ENCODE peak calls at places on chromosomes 2 and 18, in eight cellular contexts. One of them, this sample, is unnamed. For H3K9me3 and H3K27me3, the result is how much of the 10 kb centered on the place peaks cover.

GRCh38 chr2:144201868-144202468 is 318.0 kb downstream of the ZEB2 start:
- DNase-seq in left ventricle myocardium inferior: no peak
- DNase-seq in GM23248: peak
- DNase-seq in uterus: no peak
- DNase-seq in DND-41: no peak
- DNase-seq in right atrium auricular region: no peak
- DNase-seq in CD4-positive, alpha-beta memory T cell: no peak
- DNase-seq in SJSA1: peak
- DNase-seq in this sample: no peak

GRCh38 chr18:48659188-48660009 is 120.6 kb downstream of the CTIF start:
- DNase-seq in left ventricle myocardium inferior: no peak
- DNase-seq in CD4-positive, alpha-beta memory T cell: no peak
- DNase-seq in SJSA1: no peak
- DNase-seq in uterus: peak
- DNase-seq in GM23248: no peak
- DNase-seq in right atrium auricular region: no peak
- DNase-seq in DND-41: no peak
- DNase-seq in this sample: no peak

GRCh38 chr2:97998431-97998830 is 2.7 kb upstream of the TMEM131 start:
- DNase-seq in CD4-positive, alpha-beta memory T cell: no peak
- DNase-seq in GM23248: no peak
- DNase-seq in SJSA1: no peak
- DNase-seq in uterus: no peak
- DNase-seq in right atrium auricular region: no peak
- DNase-seq in DND-41: no peak
- DNase-seq in left ventricle myocardium inferior: no peak
- DNase-seq in this sample: no peak

GRCh38 chr2:106581755-106582430 is 94.7 kb downstream of the CD8B2 start:
- DNase-seq in DND-41: peak
- DNase-seq in right atrium auricular region: no peak
- DNase-seq in uterus: peak
- DNase-seq in GM23248: peak
- DNase-seq in SJSA1: no peak
- DNase-seq in CD4-positive, alpha-beta memory T cell: peak
- DNase-seq in left ventricle myocardium inferior: peak
- DNase-seq in this sample: peak

GRCh38 chr2:143284087-143284675 is 155.0 kb downstream of the ARHGAP15 start:
- DNase-seq in CD4-positive, alpha-beta memory T cell: peak
- DNase-seq in uterus: no peak
- DNase-seq in GM23248: peak
- DNase-seq in SJSA1: no peak
- DNase-seq in DND-41: peak
- DNase-seq in left ventricle myocardium inferior: no peak
- DNase-seq in right atrium auricular region: no peak
- DNase-seq in this sample: peak

GRCh38 chr18:63132819-63133200 is 186.8 kb downstream of the BCL2 start:
- DNase-seq in GM23248: no peak
- DNase-seq in DND-41: no peak
- DNase-seq in uterus: no peak
- DNase-seq in SJSA1: no peak
- DNase-seq in CD4-positive, alpha-beta memory T cell: no peak
- DNase-seq in left ventricle myocardium inferior: no peak
- DNase-seq in right atrium auricular region: no peak
- DNase-seq in this sample: no peak

GRCh38 chr18:12606592-12607315 is 51.2 kb downstream of the SPIRE1 start:
- DNase-seq in left ventricle myocardium inferior: no peak
- DNase-seq in SJSA1: peak
- DNase-seq in DND-41: no peak
- DNase-seq in CD4-positive, alpha-beta memory T cell: no peak
- DNase-seq in GM23248: peak
- DNase-seq in uterus: no peak
- DNase-seq in right atrium auricular region: no peak
- DNase-seq in this sample: no peak

GRCh38 chr18:68797901-68798300 is at the start of gene CCDC102B:
- DNase-seq in right atrium auricular region: no peak
- DNase-seq in uterus: no peak
- DNase-seq in SJSA1: peak
- DNase-seq in GM23248: peak
- DNase-seq in CD4-positive, alpha-beta memory T cell: no peak
- DNase-seq in left ventricle myocardium inferior: no peak
- DNase-seq in DND-41: no peak
- DNase-seq in this sample: no peak

GRCh38 chr2:96260404-96261260 is 5.2 kb downstream of the TMEM127 start:
- DNase-seq in left ventricle myocardium inferior: peak
- DNase-seq in uterus: peak
- DNase-seq in CD4-positive, alpha-beta memory T cell: peak
- DNase-seq in GM23248: peak
- DNase-seq in right atrium auricular region: peak
- DNase-seq in SJSA1: peak
- DNase-seq in DND-41: peak
- DNase-seq in this sample: peak

GRCh38 chr18:41099451-41099850 is 855.6 kb upstream of the PIK3C3 start:
- DNase-seq in CD4-positive, alpha-beta memory T cell: no peak
- DNase-seq in GM23248: no peak
- DNase-seq in left ventricle myocardium inferior: no peak
- DNase-seq in right atrium auricular region: no peak
- DNase-seq in SJSA1: no peak
- DNase-seq in uterus: no peak
- DNase-seq in DND-41: no peak
- DNase-seq in this sample: no peak

GRCh38 chr2:37829202-37829601 is 95.9 kb upstream of the RMDN2 start:
- DNase-seq in GM23248: peak
- DNase-seq in CD4-positive, alpha-beta memory T cell: no peak
- DNase-seq in uterus: peak
- DNase-seq in left ventricle myocardium inferior: peak
- DNase-seq in DND-41: no peak
- DNase-seq in right atrium auricular region: no peak
- DNase-seq in SJSA1: peak
- DNase-seq in this sample: no peak

GRCh38 chr2:74317696-74318095 is 25.5 kb downstream of the SLC4A5 start:
- DNase-seq in left ventricle myocardium inferior: no peak
- DNase-seq in uterus: no peak
- DNase-seq in DND-41: no peak
- DNase-seq in CD4-positive, alpha-beta memory T cell: no peak
- DNase-seq in right atrium auricular region: no peak
- DNase-seq in SJSA1: no peak
- DNase-seq in GM23248: no peak
- DNase-seq in this sample: no peak

GRCh38 chr18:48265328-48265727 is 143.9 kb downstream of the ZBTB7C start:
- DNase-seq in GM23248: no peak
- DNase-seq in DND-41: no peak
- DNase-seq in right atrium auricular region: no peak
- DNase-seq in left ventricle myocardium inferior: no peak
- DNase-seq in SJSA1: no peak
- DNase-seq in uterus: no peak
- DNase-seq in CD4-positive, alpha-beta memory T cell: no peak
- DNase-seq in this sample: no peak

GRCh38 chr18:76416935-76417334 is 78.1 kb downstream of the ZNF516 start:
- DNase-seq in DND-41: no peak
- DNase-seq in SJSA1: no peak
- DNase-seq in left ventricle myocardium inferior: no peak
- DNase-seq in uterus: peak
- DNase-seq in GM23248: peak
- DNase-seq in CD4-positive, alpha-beta memory T cell: no peak
- DNase-seq in right atrium auricular region: no peak
- DNase-seq in this sample: no peak

DNA sequence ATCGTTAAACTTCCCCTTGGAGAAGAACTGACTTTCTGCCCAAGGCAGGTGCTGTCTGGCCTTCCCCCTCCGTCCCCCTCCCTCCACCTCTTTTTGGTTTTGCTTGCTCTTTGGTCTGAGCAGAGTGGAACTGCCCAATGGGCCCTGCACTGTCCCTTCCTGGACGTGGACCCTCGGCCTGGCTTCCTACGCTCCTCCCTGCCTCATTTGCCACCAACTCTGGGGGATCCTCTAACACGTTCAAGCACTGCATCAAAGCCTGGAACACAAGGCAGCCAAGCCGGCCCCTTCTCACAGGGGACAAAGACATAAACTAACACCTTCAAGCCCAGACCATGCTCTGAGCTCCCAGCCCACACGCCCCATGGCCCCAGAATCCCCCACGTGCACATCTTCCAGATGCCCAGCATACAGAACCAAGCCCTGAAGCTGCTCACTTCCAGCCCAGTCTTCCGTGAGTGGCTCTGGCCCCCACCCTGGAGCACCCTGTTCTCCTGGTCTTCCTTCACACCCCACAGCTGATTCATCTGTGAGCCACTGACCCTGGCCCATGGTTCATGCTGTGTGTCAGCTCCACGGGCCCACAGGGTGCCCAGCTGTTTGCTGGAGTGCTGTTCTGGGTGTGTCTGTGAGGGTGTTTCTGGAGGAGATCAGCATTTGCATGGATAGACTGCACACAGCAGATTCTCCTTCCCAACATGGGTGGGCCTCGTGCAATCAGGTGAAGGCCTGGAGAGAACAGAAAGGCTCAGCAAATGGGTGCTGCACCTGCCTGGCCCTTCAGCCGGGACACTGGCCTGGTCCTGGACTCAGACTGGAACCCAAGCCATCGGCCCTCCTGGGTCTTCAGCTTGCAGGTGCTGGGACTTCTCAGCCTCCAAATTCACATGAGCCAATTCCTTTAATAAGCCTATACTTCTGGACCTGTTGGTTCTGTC is 247.1 kb upstream of the SALL3 start:
- DNase-seq in SJSA1: no peak
- DNase-seq in CD4-positive, alpha-beta memory T cell: no peak
- DNase-seq in DND-41: no peak
- DNase-seq in uterus: no peak
- DNase-seq in right atrium auricular region: no peak
- DNase-seq in left ventricle myocardium inferior: no peak
- DNase-seq in GM23248: no peak
- DNase-seq in this sample: no peak
- H3K9me3 ChIP-seq in SJSA1: under half
- H3K9me3 ChIP-seq in CD4-positive, alpha-beta memory T cell: under half
- H3K9me3 ChIP-seq in DND-41: under half
- H3K9me3 ChIP-seq in uterus: under half
- H3K9me3 ChIP-seq in right atrium auricular region: under half
- H3K9me3 ChIP-seq in left ventricle myocardium inferior: under half
- H3K9me3 ChIP-seq in GM23248: under half
- H3K9me3 ChIP-seq in this sample: under half

GRCh38 chr2:176188969-176189665 is 649 bp downstream of the HOXD1 start:
- DNase-seq in DND-41: no peak
- DNase-seq in GM23248: peak
- DNase-seq in uterus: no peak
- DNase-seq in CD4-positive, alpha-beta memory T cell: no peak
- DNase-seq in right atrium auricular region: no peak
- DNase-seq in left ventricle myocardium inferior: no peak
- DNase-seq in SJSA1: no peak
- DNase-seq in this sample: no peak

GRCh38 chr2:176186024-176186423 is 2.4 kb upstream of the HOXD1 start:
- DNase-seq in left ventricle myocardium inferior: no peak
- DNase-seq in DND-41: no peak
- DNase-seq in uterus: no peak
- DNase-seq in SJSA1: no peak
- DNase-seq in GM23248: no peak
- DNase-seq in right atrium auricular region: no peak
- DNase-seq in CD4-positive, alpha-beta memory T cell: no peak
- DNase-seq in this sample: no peak

GRCh38 chr2:176189666-176190641 is 1.5 kb downstream of the HOXD1 start:
- DNase-seq in SJSA1: no peak
- DNase-seq in GM23248: no peak
- DNase-seq in CD4-positive, alpha-beta memory T cell: no peak
- DNase-seq in uterus: no peak
- DNase-seq in DND-41: no peak
- DNase-seq in left ventricle myocardium inferior: no peak
- DNase-seq in right atrium auricular region: no peak
- DNase-seq in this sample: no peak

GRCh38 chr2:176188218-176188968 is at the start of gene HOXD1:
- DNase-seq in right atrium auricular region: no peak
- DNase-seq in DND-41: no peak
- DNase-seq in left ventricle myocardium inferior: no peak
- DNase-seq in uterus: peak
- DNase-seq in SJSA1: peak
- DNase-seq in CD4-positive, alpha-beta memory T cell: no peak
- DNase-seq in GM23248: peak
- DNase-seq in this sample: no peak

DNA sequence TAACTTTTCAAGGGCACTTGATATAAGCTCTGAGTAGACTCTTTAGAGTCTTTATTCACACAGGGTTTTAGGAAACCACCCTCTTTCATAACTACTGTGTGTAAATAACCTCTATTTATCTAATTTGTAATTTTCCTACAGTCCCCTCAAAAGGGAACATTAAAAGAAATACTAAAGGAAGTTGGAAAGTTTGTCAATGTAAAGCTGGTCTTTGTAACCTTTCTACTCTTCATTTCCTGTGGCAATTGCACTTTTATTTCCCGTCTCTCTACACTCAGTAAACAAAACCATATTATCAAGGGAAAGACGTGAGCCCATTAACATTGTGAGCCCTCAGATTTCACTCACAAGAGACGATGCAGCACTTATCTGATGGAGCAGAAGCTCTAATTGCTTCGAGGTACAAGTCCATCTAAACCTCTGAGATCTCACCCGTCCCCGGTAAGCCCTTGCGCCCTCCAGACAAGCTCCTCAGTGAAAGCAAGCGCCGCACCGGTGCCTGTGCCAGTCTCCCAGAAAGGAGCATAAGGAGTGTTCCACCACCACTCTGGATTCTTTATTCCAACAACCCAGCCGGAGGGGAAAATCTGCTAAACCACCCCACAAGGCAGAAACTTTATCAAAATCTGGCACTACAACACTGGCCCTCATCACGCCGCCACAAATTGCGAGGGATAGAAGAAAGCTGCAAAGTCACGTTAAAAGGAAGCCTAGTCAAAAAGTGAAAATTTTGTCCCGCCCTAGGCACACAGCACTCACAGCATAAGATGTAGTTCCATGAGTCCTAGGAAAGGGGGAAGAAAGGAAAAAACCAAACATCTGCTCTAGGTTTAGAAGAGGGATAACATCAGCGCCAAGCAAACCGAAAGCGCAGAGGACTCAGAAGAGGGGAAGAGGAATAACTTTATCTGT is 906 bp upstream of the HOXD1 start:
- DNase-seq in DND-41: no peak
- DNase-seq in right atrium auricular region: no peak
- DNase-seq in GM23248: peak
- DNase-seq in SJSA1: peak
- DNase-seq in left ventricle myocardium inferior: no peak
- DNase-seq in uterus: no peak
- DNase-seq in CD4-positive, alpha-beta memory T cell: no peak
- DNase-seq in this sample: no peak
- H3K27me3 ChIP-seq in DND-41: under half
- H3K27me3 ChIP-seq in right atrium auricular region: under half
- H3K27me3 ChIP-seq in GM23248: under half
- H3K27me3 ChIP-seq in SJSA1: under half
- H3K27me3 ChIP-seq in left ventricle myocardium inferior: half or more
- H3K27me3 ChIP-seq in uterus: under half
- H3K27me3 ChIP-seq in CD4-positive, alpha-beta memory T cell: under half
- H3K27me3 ChIP-seq in this sample: under half

GRCh38 chr2:153568105-153568504 is 89.5 kb upstream of the RPRM start:
- DNase-seq in SJSA1: no peak
- DNase-seq in CD4-positive, alpha-beta memory T cell: no peak
- DNase-seq in DND-41: no peak
- DNase-seq in GM23248: no peak
- DNase-seq in right atrium auricular region: no peak
- DNase-seq in uterus: no peak
- DNase-seq in left ventricle myocardium inferior: no peak
- DNase-seq in this sample: no peak
- H3K9me3 ChIP-seq in SJSA1: under half
- H3K9me3 ChIP-seq in CD4-positive, alpha-beta memory T cell: under half
- H3K9me3 ChIP-seq in DND-41: under half
- H3K9me3 ChIP-seq in GM23248: under half
- H3K9me3 ChIP-seq in right atrium auricular region: under half
- H3K9me3 ChIP-seq in uterus: under half
- H3K9me3 ChIP-seq in left ventricle myocardium inferior: under half
- H3K9me3 ChIP-seq in this sample: under half

GRCh38 chr18:74380916-74381315 is 65.3 kb downstream of the C18orf63 start:
- DNase-seq in GM23248: no peak
- DNase-seq in right atrium auricular region: peak
- DNase-seq in uterus: no peak
- DNase-seq in SJSA1: no peak
- DNase-seq in DND-41: no peak
- DNase-seq in CD4-positive, alpha-beta memory T cell: no peak
- DNase-seq in left ventricle myocardium inferior: no peak
- DNase-seq in this sample: no peak
- H3K27me3 ChIP-seq in GM23248: under half
- H3K27me3 ChIP-seq in right atrium auricular region: under half
- H3K27me3 ChIP-seq in uterus: under half
- H3K27me3 ChIP-seq in SJSA1: under half
- H3K27me3 ChIP-seq in DND-41: under half
- H3K27me3 ChIP-seq in CD4-positive, alpha-beta memory T cell: under half
- H3K27me3 ChIP-seq in left ventricle myocardium inferior: under half
- H3K27me3 ChIP-seq in this sample: under half

This sample was measured in naive thymus-derived CD4-positive, alpha-beta T cell.